ENCODE peak calls at places on chromosomes 6 and 20, in six cellular contexts. One of them, this sample, is unnamed.

GRCh38 chr20:51360451-51361230 is 181.9 kb downstream of the NFATC2 start:
- DNase-seq in mesenchymal stem cell: peak
- DNase-seq in IMR-90: peak
- DNase-seq in mesendoderm: no peak
- DNase-seq in neuronal stem cell: no peak
- DNase-seq in H1: no peak
- DNase-seq in this sample: no peak

GRCh38 chr20:49230575-49231211 is 11.5 kb downstream of the DDX27 start:
- DNase-seq in mesenchymal stem cell: peak
- DNase-seq in IMR-90: peak
- DNase-seq in mesendoderm: peak
- DNase-seq in neuronal stem cell: no peak
- DNase-seq in H1: no peak
- DNase-seq in this sample: no peak

GRCh38 chr20:47464380-47465101 is 37.1 kb upstream of the NCOA3 start:
- DNase-seq in mesenchymal stem cell: peak
- DNase-seq in IMR-90: peak
- DNase-seq in mesendoderm: no peak
- DNase-seq in neuronal stem cell: no peak
- DNase-seq in H1: no peak
- DNase-seq in this sample: no peak

GRCh38 chr6:152167639-152168603 is 360.4 kb downstream of the ESR1 start:
- DNase-seq in mesenchymal stem cell: peak
- DNase-seq in IMR-90: no peak
- DNase-seq in mesendoderm: no peak
- DNase-seq in neuronal stem cell: no peak
- DNase-seq in H1: no peak
- DNase-seq in this sample: no peak

GRCh38 chr20:47865912-47866311 is 80.6 kb upstream of the SULF2 start:
- DNase-seq in mesenchymal stem cell: no peak
- DNase-seq in IMR-90: no peak
- DNase-seq in mesendoderm: no peak
- DNase-seq in neuronal stem cell: no peak
- DNase-seq in H1: no peak
- DNase-seq in this sample: no peak

GRCh38 chr20:59141818-59142581 is 21.6 kb upstream of the ZNF831 start:
- DNase-seq in mesenchymal stem cell: no peak
- DNase-seq in IMR-90: peak
- DNase-seq in mesendoderm: peak
- DNase-seq in neuronal stem cell: peak
- DNase-seq in H1: peak
- DNase-seq in this sample: no peak

GRCh38 chr20:4040283-4041179 is 25.2 kb upstream of the RNF24 start:
- DNase-seq in mesenchymal stem cell: no peak
- DNase-seq in IMR-90: no peak
- DNase-seq in mesendoderm: no peak
- DNase-seq in neuronal stem cell: no peak
- DNase-seq in H1: peak
- DNase-seq in this sample: no peak

GRCh38 chr6:104959453-104959858 is 2.5 kb downstream of the LIN28B start:
- DNase-seq in mesenchymal stem cell: no peak
- DNase-seq in IMR-90: no peak
- DNase-seq in mesendoderm: peak
- DNase-seq in neuronal stem cell: no peak
- DNase-seq in H1: no peak
- DNase-seq in this sample: no peak

GRCh38 chr20:59515013-59515905 is 89.1 kb upstream of the PHACTR3 start:
- DNase-seq in mesenchymal stem cell: peak
- DNase-seq in IMR-90: peak
- DNase-seq in mesendoderm: peak
- DNase-seq in neuronal stem cell: peak
- DNase-seq in H1: peak
- DNase-seq in this sample: peak

GRCh38 chr20:6700563-6701328 is 66.7 kb upstream of the BMP2 start:
- DNase-seq in mesenchymal stem cell: no peak
- DNase-seq in IMR-90: no peak
- DNase-seq in mesendoderm: no peak
- DNase-seq in neuronal stem cell: no peak
- DNase-seq in H1: no peak
- DNase-seq in this sample: no peak

GRCh38 chr20:44209691-44210421 is 715 bp downstream of the OSER1 start:
- DNase-seq in mesenchymal stem cell: peak
- DNase-seq in IMR-90: peak
- DNase-seq in mesendoderm: peak
- DNase-seq in neuronal stem cell: peak
- DNase-seq in H1: peak
- DNase-seq in this sample: no peak

GRCh38 chr20:46070215-46070910 is 19.4 kb downstream of the NCOA5 start:
- DNase-seq in mesenchymal stem cell: peak
- DNase-seq in IMR-90: peak
- DNase-seq in mesendoderm: no peak
- DNase-seq in neuronal stem cell: no peak
- DNase-seq in H1: peak
- DNase-seq in this sample: no peak

GRCh38 chr20:9617940-9618339 is 103.5 kb downstream of the LAMP5 start:
- DNase-seq in mesenchymal stem cell: peak
- DNase-seq in IMR-90: peak
- DNase-seq in mesendoderm: peak
- DNase-seq in neuronal stem cell: no peak
- DNase-seq in H1: no peak
- DNase-seq in this sample: no peak

GRCh38 chr6:101294676-101295075 is 98.8 kb upstream of the GRIK2 start:
- DNase-seq in mesenchymal stem cell: no peak
- DNase-seq in IMR-90: no peak
- DNase-seq in mesendoderm: no peak
- DNase-seq in neuronal stem cell: no peak
- DNase-seq in H1: no peak
- DNase-seq in this sample: no peak

GRCh38 chr6:11407403-11407802 is 130.1 kb upstream of the TMEM170B start:
- DNase-seq in mesenchymal stem cell: no peak
- DNase-seq in IMR-90: no peak
- DNase-seq in mesendoderm: no peak
- DNase-seq in neuronal stem cell: no peak
- DNase-seq in H1: no peak
- DNase-seq in this sample: no peak

GRCh38 chr6:121998631-121999030 is 400.8 kb upstream of the HSF2 start:
- DNase-seq in mesenchymal stem cell: no peak
- DNase-seq in IMR-90: no peak
- DNase-seq in mesendoderm: no peak
- DNase-seq in neuronal stem cell: no peak
- DNase-seq in H1: no peak
- DNase-seq in this sample: no peak

GRCh38 chr6:149127212-149127611 is 190.3 kb upstream of the TAB2 start:
- DNase-seq in mesenchymal stem cell: no peak
- DNase-seq in IMR-90: peak
- DNase-seq in mesendoderm: no peak
- DNase-seq in neuronal stem cell: no peak
- DNase-seq in H1: no peak
- DNase-seq in this sample: no peak

GRCh38 chr6:116446399-116446798 is 14.8 kb upstream of the CALHM6 start:
- DNase-seq in mesenchymal stem cell: peak
- DNase-seq in IMR-90: no peak
- DNase-seq in mesendoderm: no peak
- DNase-seq in neuronal stem cell: no peak
- DNase-seq in H1: no peak
- DNase-seq in this sample: no peak

GRCh38 chr20:60473240-60473639 is 515.0 kb downstream of the CDH26 start:
- DNase-seq in mesenchymal stem cell: no peak
- DNase-seq in IMR-90: no peak
- DNase-seq in mesendoderm: no peak
- DNase-seq in neuronal stem cell: no peak
- DNase-seq in H1: no peak
- DNase-seq in this sample: no peak

GRCh38 chr20:63372971-63373885 is 12.1 kb upstream of the CHRNA4 start:
- DNase-seq in mesenchymal stem cell: no peak
- DNase-seq in IMR-90: no peak
- DNase-seq in mesendoderm: no peak
- DNase-seq in neuronal stem cell: no peak
- DNase-seq in H1: no peak
- DNase-seq in this sample: no peak
- H2BK15ac ChIP-seq in mesenchymal stem cell: no peak
- H2BK15ac ChIP-seq in IMR-90: no peak
- H2BK15ac ChIP-seq in mesendoderm: no peak
- H2BK15ac ChIP-seq in neuronal stem cell: no peak
- H2BK15ac ChIP-seq in H1: no peak
- H2BK15ac ChIP-seq in this sample: no peak

DNA sequence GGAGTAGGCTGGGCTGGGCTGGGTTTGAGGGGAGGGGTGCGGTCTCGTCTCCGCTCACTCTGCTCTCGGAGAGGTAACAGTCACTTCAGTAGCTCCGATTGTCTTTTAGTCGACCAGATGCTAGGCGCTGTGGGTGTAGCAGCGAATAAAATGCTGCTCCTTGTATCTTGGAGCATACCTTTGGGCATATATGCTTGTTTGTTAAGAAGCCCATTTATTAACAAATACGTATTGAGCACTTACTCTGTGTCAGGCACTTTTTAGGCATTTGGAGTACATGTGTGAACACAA is 548 bp downstream of the ACTR5 start:
- DNase-seq in mesenchymal stem cell: no peak
- DNase-seq in IMR-90: no peak
- DNase-seq in mesendoderm: peak
- DNase-seq in neuronal stem cell: no peak
- DNase-seq in H1: peak
- DNase-seq in this sample: peak
- H2BK15ac ChIP-seq in mesenchymal stem cell: no peak
- H2BK15ac ChIP-seq in IMR-90: no peak
- H2BK15ac ChIP-seq in mesendoderm: no peak
- H2BK15ac ChIP-seq in neuronal stem cell: peak
- H2BK15ac ChIP-seq in H1: no peak
- H2BK15ac ChIP-seq in this sample: no peak

GRCh38 chr20:62716198-62716940 is 7.7 kb downstream of the NTSR1 start:
- DNase-seq in mesenchymal stem cell: no peak
- DNase-seq in IMR-90: peak
- DNase-seq in mesendoderm: no peak
- DNase-seq in neuronal stem cell: no peak
- DNase-seq in H1: no peak
- DNase-seq in this sample: no peak
- H2BK15ac ChIP-seq in mesenchymal stem cell: no peak
- H2BK15ac ChIP-seq in IMR-90: no peak
- H2BK15ac ChIP-seq in mesendoderm: no peak
- H2BK15ac ChIP-seq in neuronal stem cell: peak
- H2BK15ac ChIP-seq in H1: peak
- H2BK15ac ChIP-seq in this sample: no peak

DNA sequence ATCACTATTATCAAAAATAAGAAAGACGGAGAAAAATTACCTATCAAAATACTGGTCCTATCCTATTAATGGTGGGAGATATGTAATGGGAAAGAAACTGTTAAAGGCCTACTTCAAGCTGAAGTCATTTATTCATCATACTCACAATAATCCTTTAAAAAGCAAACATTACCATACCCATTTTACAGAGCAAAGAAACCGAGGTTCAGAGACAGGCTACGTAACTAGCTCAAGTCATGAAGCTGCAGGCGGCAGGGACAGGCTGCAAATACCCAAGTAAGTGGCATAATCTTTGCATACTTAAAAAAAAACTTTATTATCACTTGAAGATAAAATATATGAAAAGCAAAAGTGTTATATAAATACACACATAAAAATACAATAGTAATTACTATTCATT is 2.6 kb downstream of the RALGAPA2 start:
- DNase-seq in mesenchymal stem cell: no peak
- DNase-seq in IMR-90: no peak
- DNase-seq in mesendoderm: no peak
- DNase-seq in neuronal stem cell: no peak
- DNase-seq in H1: no peak
- DNase-seq in this sample: no peak
- H2BK15ac ChIP-seq in mesenchymal stem cell: no peak
- H2BK15ac ChIP-seq in IMR-90: no peak
- H2BK15ac ChIP-seq in mesendoderm: no peak
- H2BK15ac ChIP-seq in neuronal stem cell: no peak
- H2BK15ac ChIP-seq in H1: no peak
- H2BK15ac ChIP-seq in this sample: no peak

GRCh38 chr6:106730264-106730663 is 100.9 kb downstream of the QRSL1 start:
- DNase-seq in mesenchymal stem cell: no peak
- DNase-seq in IMR-90: no peak
- DNase-seq in mesendoderm: no peak
- DNase-seq in neuronal stem cell: no peak
- DNase-seq in H1: no peak
- DNase-seq in this sample: no peak

GRCh38 chr6:106730672-106731071 is 101.3 kb downstream of the QRSL1 start:
- DNase-seq in mesenchymal stem cell: no peak
- DNase-seq in IMR-90: no peak
- DNase-seq in mesendoderm: no peak
- DNase-seq in neuronal stem cell: no peak
- DNase-seq in H1: no peak
- DNase-seq in this sample: no peak

GRCh38 chr6:106728296-106728870 is 99.0 kb downstream of the QRSL1 start:
- DNase-seq in mesenchymal stem cell: no peak
- DNase-seq in IMR-90: no peak
- DNase-seq in mesendoderm: no peak
- DNase-seq in neuronal stem cell: no peak
- DNase-seq in H1: no peak
- DNase-seq in this sample: no peak

GRCh38 chr6:106731144-106731842 is 101.9 kb downstream of the QRSL1 start:
- DNase-seq in mesenchymal stem cell: no peak
- DNase-seq in IMR-90: no peak
- DNase-seq in mesendoderm: no peak
- DNase-seq in neuronal stem cell: no peak
- DNase-seq in H1: no peak
- DNase-seq in this sample: no peak

DNA sequence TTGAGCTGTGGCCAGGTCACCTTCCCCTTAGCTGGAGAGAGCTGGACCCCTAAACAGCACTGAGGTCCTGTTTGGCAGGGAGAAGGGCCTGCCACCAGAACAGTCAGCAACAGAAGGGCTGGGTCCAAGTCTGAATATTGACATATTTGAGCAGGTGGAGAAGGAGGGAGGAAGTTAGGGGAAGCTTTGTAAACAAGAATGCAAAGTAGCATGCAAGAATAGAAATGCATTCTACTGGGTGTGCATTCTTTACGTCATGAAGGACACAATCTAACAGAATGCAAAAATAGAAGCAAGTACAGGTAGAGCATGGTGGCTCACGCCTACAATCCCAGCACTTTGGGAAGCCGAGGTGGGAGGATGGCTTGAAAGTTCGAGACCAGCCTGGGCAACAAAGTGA is 100.5 kb downstream of the QRSL1 start:
- DNase-seq in mesenchymal stem cell: no peak
- DNase-seq in IMR-90: no peak
- DNase-seq in mesendoderm: no peak
- DNase-seq in neuronal stem cell: no peak
- DNase-seq in H1: no peak
- DNase-seq in this sample: no peak
- H2BK15ac ChIP-seq in mesenchymal stem cell: no peak
- H2BK15ac ChIP-seq in IMR-90: no peak
- H2BK15ac ChIP-seq in mesendoderm: no peak
- H2BK15ac ChIP-seq in neuronal stem cell: no peak
- H2BK15ac ChIP-seq in H1: no peak
- H2BK15ac ChIP-seq in this sample: no peak

DNA sequence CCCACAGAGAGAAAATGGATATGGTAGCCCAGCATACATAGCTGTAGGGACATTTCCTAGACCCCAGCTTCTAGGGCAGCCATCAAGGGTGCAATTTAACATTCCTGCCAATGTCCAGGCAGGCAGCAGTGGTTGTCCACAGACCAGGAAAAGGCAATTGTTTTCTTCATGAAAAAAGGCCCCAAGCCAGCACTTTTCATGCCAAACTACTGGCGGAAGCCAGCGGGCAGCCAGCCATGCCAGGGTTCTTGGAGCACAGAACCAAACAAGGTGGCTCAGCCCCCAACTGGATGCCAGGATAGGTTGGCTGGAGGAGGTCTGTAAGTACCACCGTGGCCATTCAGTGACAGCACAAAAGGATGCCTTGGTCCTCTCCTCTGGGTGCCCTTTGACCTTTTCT is 94.6 kb downstream of the BANF2 start:
- DNase-seq in mesenchymal stem cell: no peak
- DNase-seq in IMR-90: no peak
- DNase-seq in mesendoderm: no peak
- DNase-seq in neuronal stem cell: no peak
- DNase-seq in H1: no peak
- DNase-seq in this sample: no peak
- H2BK15ac ChIP-seq in mesenchymal stem cell: no peak
- H2BK15ac ChIP-seq in IMR-90: no peak
- H2BK15ac ChIP-seq in mesendoderm: no peak
- H2BK15ac ChIP-seq in neuronal stem cell: no peak
- H2BK15ac ChIP-seq in H1: peak
- H2BK15ac ChIP-seq in this sample: no peak

This sample was measured in H9.